ENCODE peak calls at places on chromosomes 6 and 20, in seven cellular contexts. B is IMR-90, Y is PC-9, F is adrenal gland, V is transverse colon, E is aorta, G is stomach. C is an unnamed sample. For H3K4me1, H3K36me3 and H3K9me3, the result is how much of the 10 kb centered on the place peaks cover.

GRCh38 chr6:16817594-16817993 is 56.3 kb upstream of the ATXN1 start:
- DNase-seq in B (peak), Y (no peak), F (no peak), V (no peak), E (no peak), G (no peak), C (no peak)

GRCh38 chr6:101116337-101116736 is 235.2 kb upstream of the ASCC3 start:
- DNase-seq in B (no peak), Y (no peak), F (no peak), V (no peak), E (no peak), G (no peak), C (no peak)

GRCh38 chr6:12751694-12752304 is 35.2 kb downstream of the PHACTR1 start:
- DNase-seq in B (peak), Y (peak), F (peak), V (peak), E (peak), G (peak), C (peak)

GRCh38 chr6:26175033-26175427 is 87.8 kb downstream of the HFE start:
- DNase-seq in B (no peak), Y (no peak), F (no peak), V (no peak), E (no peak), G (no peak), C (no peak)

GRCh38 chr6:138162104-138162946 is 586 bp downstream of the ARFGEF3 start:
- DNase-seq in B (no peak), Y (no peak), F (no peak), V (peak), E (peak), G (peak), C (peak)

GRCh38 chr6:139533573-139534471 is 159.4 kb upstream of the CITED2 start:
- DNase-seq in B (peak), Y (no peak), F (no peak), V (peak), E (no peak), G (peak), C (peak)

GRCh38 chr6:108650781-108651180 is 90.1 kb downstream of the FOXO3 start:
- DNase-seq in B (peak), Y (no peak), F (no peak), V (no peak), E (no peak), G (no peak), C (no peak)

GRCh38 chr6:129248976-129249375 is 366.0 kb downstream of the LAMA2 start:
- DNase-seq in B (no peak), Y (no peak), F (no peak), V (no peak), E (no peak), G (no peak), C (no peak)

GRCh38 chr20:61930776-61931475 is 134.8 kb downstream of the TAF4 start:
- DNase-seq in B (no peak), Y (no peak), F (no peak), V (no peak), E (peak), G (no peak), C (no peak)

GRCh38 chr20:45174434-45175364 is at the start of gene PI3:
- DNase-seq in B (no peak), Y (peak), F (no peak), V (peak), E (no peak), G (peak), C (peak)

GRCh38 chr20:31452575-31452974 is 12.1 kb downstream of the DEFB123 start:
- DNase-seq in B (no peak), Y (no peak), F (no peak), V (no peak), E (no peak), G (no peak), C (no peak)

GRCh38 chr6:40472354-40472753 is 114.8 kb downstream of the LRFN2 start:
- DNase-seq in B (no peak), Y (no peak), F (peak), V (no peak), E (no peak), G (no peak), C (no peak)

GRCh38 chr6:14337157-14337556 is 219.6 kb downstream of the CD83 start:
- DNase-seq in B (peak), Y (no peak), F (no peak), V (no peak), E (no peak), G (no peak), C (no peak)

GRCh38 chr20:59636791-59637370 is 32.5 kb downstream of the PHACTR3 start:
- DNase-seq in B (no peak), Y (no peak), F (no peak), V (no peak), E (no peak), G (peak), C (no peak)

GRCh38 chr6:113651920-113652319 is 205.2 kb upstream of the MARCKS start:
- DNase-seq in B (no peak), Y (no peak), F (no peak), V (no peak), E (no peak), G (no peak), C (no peak)

GRCh38 chr6:117298941-117299340 is 33.6 kb downstream of the VGLL2 start:
- DNase-seq in B (no peak), Y (no peak), F (no peak), V (no peak), E (no peak), G (no peak), C (no peak)

GRCh38 chr20:42430059-42430458 is 759.6 kb downstream of the PTPRT start:
- DNase-seq in B (no peak), Y (no peak), F (no peak), V (no peak), E (no peak), G (no peak), C (no peak)

GRCh38 chr20:62063981-62064787 is 1.5 kb downstream of the TAF4 start:
- DNase-seq in B (no peak), Y (peak), F (peak), V (peak), E (no peak), G (peak), C (peak)

GRCh38 chr6:45436544-45437440 is 59.1 kb upstream of the SUPT3H start:
- DNase-seq in B (peak), Y (no peak), F (no peak), V (no peak), E (no peak), G (no peak), C (no peak)

GRCh38 chr20:51029963-51030930 is 7.3 kb upstream of the KCNG1 start:
- DNase-seq in B (no peak), Y (no peak), F (no peak), V (no peak), E (no peak), G (no peak), C (no peak)

GRCh38 chr6:108526739-108527174 is 34.0 kb upstream of the FOXO3 start:
- DNase-seq in B (peak), Y (no peak), F (peak), V (no peak), E (no peak), G (no peak), C (no peak)

GRCh38 chr6:45637056-45637455 is 259.3 kb upstream of the SUPT3H start:
- DNase-seq in B (no peak), Y (no peak), F (no peak), V (no peak), E (no peak), G (no peak), C (no peak)

GRCh38 chr6:98769546-98769945 is 64.8 kb upstream of the POU3F2 start:
- DNase-seq in B (peak), Y (no peak), F (peak), V (no peak), E (no peak), G (no peak), C (no peak)

GRCh38 chr6:108798672-108799355 is 49.4 kb upstream of the ARMC2 start:
- DNase-seq in B (no peak), Y (no peak), F (peak), V (peak), E (peak), G (peak), C (peak)

GRCh38 chr6:7243188-7243942 is 69.6 kb downstream of the SSR1 start:
- DNase-seq in B (peak), Y (peak), F (peak), V (peak), E (peak), G (no peak), C (no peak)

GRCh38 chr20:9886227-9886626 is 47.4 kb upstream of the PAK5 start:
- DNase-seq in B (peak), Y (no peak), F (no peak), V (no peak), E (no peak), G (no peak), C (no peak)

GRCh38 chr20:51584737-51585136 is 42.2 kb upstream of the NFATC2 start:
- DNase-seq in B (no peak), Y (no peak), F (no peak), V (no peak), E (no peak), G (no peak), C (no peak)

GRCh38 chr6:142893088-142893487 is 51.9 kb downstream of the HIVEP2 start:
- DNase-seq in B (peak), Y (no peak), F (no peak), V (no peak), E (no peak), G (no peak), C (no peak)

GRCh38 chr6:91081452-91082067 is 494.7 kb upstream of the MAP3K7 start:
- DNase-seq in B (peak), Y (no peak), F (no peak), V (no peak), E (no peak), G (no peak), C (no peak)

GRCh38 chr6:125154184-125155135 is 887 bp downstream of the TPD52L1 start:
- DNase-seq in B (no peak), Y (peak), F (peak), V (peak), E (peak), G (no peak), C (peak)

GRCh38 chr6:132214716-132215115 is 186.6 kb downstream of the MOXD1 start:
- DNase-seq in B (no peak), Y (no peak), F (no peak), V (no peak), E (no peak), G (no peak), C (no peak)

GRCh38 chr20:35020108-35021031 is 64.7 kb downstream of the MYH7B start:
- DNase-seq in B (no peak), Y (no peak), F (no peak), V (no peak), E (no peak), G (no peak), C (no peak)

GRCh38 chr6:78059171-78059570 is 406.3 kb downstream of the MEI4 start:
- DNase-seq in B (no peak), Y (no peak), F (no peak), V (no peak), E (no peak), G (no peak), C (no peak)

GRCh38 chr6:122265755-122266154 is 133.7 kb upstream of the HSF2 start:
- DNase-seq in B (no peak), Y (no peak), F (no peak), V (no peak), E (no peak), G (no peak), C (no peak)

GRCh38 chr6:903746-904145 is 210.8 kb upstream of the EXOC2 start:
- DNase-seq in B (peak), Y (no peak), F (no peak), V (no peak), E (no peak), G (no peak), C (no peak)

GRCh38 chr6:56432194-56432593 is 184.8 kb upstream of the COL21A1 start:
- DNase-seq in B (no peak), Y (no peak), F (no peak), V (no peak), E (no peak), G (no peak), C (no peak)

GRCh38 chr20:62693523-62693922 is 15.1 kb upstream of the NTSR1 start:
- DNase-seq in B (no peak), Y (no peak), F (no peak), V (no peak), E (peak), G (no peak), C (no peak)

GRCh38 chr6:104711371-104711770 is 148.3 kb downstream of the HACE1 start:
- DNase-seq in B (peak), Y (no peak), F (no peak), V (no peak), E (no peak), G (no peak), C (no peak)

DNA sequence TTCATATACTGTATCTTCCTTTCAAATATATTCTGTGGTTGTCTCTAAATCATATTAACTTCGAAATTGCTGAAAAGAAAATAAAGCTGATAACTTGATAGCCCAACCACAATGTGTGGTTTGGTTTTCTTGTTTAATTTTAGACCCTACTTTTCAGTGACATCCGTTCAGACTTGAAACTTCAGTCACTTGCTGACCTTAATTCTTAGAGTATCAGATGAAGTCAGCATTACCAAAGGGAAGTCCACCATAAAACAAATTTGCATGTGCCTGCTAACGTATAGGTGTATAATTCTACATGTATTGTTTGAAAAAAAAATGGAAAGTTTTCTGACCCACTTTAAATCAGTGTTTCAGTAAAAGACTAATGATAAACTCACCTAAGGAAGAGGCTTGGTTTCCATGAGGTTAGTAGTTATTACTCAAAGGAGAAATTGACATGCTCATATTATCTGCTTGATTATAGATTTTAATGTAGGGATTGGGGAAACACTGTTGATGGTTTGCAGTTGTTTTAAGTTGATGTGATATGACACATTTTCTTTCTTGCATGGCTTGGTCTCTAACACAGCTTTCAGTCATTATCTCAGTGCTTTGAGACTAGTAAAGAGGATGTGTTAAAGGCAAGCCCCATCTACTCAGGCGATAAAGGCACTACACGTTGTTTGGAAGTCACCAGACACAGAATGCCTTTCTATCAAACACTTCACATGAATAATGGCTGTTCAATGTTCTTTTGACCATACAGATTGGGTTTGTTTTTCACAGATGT is 5.2 kb upstream of the IL17A start:
- DNase-seq in B (no peak), Y (no peak), F (no peak), V (no peak), E (no peak), G (no peak), C (no peak)
- H3K4me1 ChIP-seq in B (under half), Y (under half), F (under half), V (under half), E (under half), G (under half), C (under half)

DNA sequence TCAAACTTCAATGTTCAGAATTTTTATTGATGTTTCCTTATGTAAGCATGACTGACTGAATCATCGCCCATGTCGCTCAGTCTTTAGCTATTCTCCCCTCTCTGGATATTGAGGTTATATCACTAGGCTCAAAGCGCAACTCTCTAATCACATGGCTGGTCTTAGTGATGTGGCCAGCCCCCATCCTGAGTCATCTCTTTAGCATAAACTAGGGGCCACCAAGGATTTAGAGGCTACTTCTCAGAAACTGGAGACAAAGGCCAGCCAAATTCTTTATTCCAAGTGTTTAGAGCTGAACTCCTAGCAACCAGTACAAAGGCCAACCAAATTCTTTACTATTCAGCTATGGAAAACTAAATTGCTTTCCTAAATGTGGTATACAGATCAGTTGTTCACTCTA is 61.4 kb downstream of the FAM135A start:
- DNase-seq in B (peak), Y (no peak), F (no peak), V (no peak), E (no peak), G (no peak), C (no peak)
- H3K36me3 ChIP-seq in B (under half), Y (under half), F (under half), V (under half), E (under half), G (under half), C (under half)

GRCh38 chr6:4384638-4385036 is 249.3 kb upstream of the ECI2 start:
- DNase-seq in B (no peak), Y (no peak), F (no peak), V (no peak), E (no peak), G (no peak), C (no peak)

GRCh38 chr6:4381379-4381778 is 246.0 kb upstream of the ECI2 start:
- DNase-seq in B (peak), Y (no peak), F (peak), V (no peak), E (no peak), G (no peak), C (no peak)

GRCh38 chr6:4380881-4381281 is 245.5 kb upstream of the ECI2 start:
- DNase-seq in B (no peak), Y (no peak), F (no peak), V (no peak), E (no peak), G (no peak), C (no peak)

GRCh38 chr6:4382362-4382853 is 247.0 kb upstream of the ECI2 start:
- DNase-seq in B (no peak), Y (no peak), F (no peak), V (no peak), E (no peak), G (no peak), C (no peak)

DNA sequence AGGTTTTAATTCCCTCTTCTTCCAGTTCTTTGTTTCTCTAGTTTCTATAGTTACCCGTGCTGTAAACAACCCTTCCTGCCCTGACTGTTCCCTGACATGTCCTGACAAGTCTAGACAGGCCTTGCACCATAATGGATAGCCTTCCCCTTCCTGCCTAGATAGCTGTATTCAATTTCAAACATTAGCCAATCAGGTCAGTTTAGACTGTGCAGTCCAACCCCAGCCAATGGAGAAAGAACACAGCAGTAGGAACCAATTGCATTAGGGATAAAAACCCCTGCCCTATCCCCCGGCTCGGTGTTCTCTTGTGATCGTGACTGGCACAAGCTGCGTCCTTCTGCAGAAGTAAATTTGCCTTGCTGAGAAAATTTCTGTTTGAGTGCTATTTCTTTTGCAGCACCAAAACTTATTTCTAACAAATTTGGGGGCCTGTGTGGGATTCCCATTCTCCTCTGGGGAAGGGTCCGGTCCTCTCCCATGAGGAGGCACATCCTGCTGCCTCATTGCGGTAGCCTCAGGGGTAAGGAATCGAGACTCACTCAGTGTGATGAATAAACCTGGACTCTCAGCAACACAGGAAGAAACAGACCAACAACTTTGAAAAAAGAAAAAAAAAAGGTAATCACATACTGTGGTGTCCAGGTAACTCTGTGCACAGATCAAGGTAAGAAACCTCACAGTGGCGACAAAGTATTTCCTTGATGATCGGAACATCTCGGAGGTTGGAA is 248.7 kb upstream of the ECI2 start:
- DNase-seq in B (no peak), Y (no peak), F (no peak), V (no peak), E (no peak), G (no peak), C (no peak)
- H3K9me3 ChIP-seq in B (under half), Y (under half), F (under half), V (under half), E (under half), G (under half), C (under half)

GRCh38 chr6:63649847-63650265 is 14.3 kb downstream of the PHF3 start:
- DNase-seq in B (peak), Y (no peak), F (no peak), V (no peak), E (no peak), G (no peak), C (no peak)

GRCh38 chr6:63640062-63640461 is 4.5 kb downstream of the PHF3 start:
- DNase-seq in B (peak), Y (no peak), F (no peak), V (no peak), E (no peak), G (no peak), C (no peak)

GRCh38 chr6:63643862-63644261 is 8.3 kb downstream of the PHF3 start:
- DNase-seq in B (peak), Y (no peak), F (no peak), V (no peak), E (no peak), G (no peak), C (no peak)

GRCh38 chr6:63649269-63649668 is 13.7 kb downstream of the PHF3 start:
- DNase-seq in B (no peak), Y (no peak), F (no peak), V (no peak), E (no peak), G (no peak), C (no peak)

GRCh38 chr6:63644668-63645326 is 9.2 kb downstream of the PHF3 start:
- DNase-seq in B (no peak), Y (no peak), F (peak), V (no peak), E (no peak), G (no peak), C (no peak)
- H3K4me1 ChIP-seq in B (under half), Y (under half), F (under half), V (under half), E (under half), G (under half), C (under half)

DNA sequence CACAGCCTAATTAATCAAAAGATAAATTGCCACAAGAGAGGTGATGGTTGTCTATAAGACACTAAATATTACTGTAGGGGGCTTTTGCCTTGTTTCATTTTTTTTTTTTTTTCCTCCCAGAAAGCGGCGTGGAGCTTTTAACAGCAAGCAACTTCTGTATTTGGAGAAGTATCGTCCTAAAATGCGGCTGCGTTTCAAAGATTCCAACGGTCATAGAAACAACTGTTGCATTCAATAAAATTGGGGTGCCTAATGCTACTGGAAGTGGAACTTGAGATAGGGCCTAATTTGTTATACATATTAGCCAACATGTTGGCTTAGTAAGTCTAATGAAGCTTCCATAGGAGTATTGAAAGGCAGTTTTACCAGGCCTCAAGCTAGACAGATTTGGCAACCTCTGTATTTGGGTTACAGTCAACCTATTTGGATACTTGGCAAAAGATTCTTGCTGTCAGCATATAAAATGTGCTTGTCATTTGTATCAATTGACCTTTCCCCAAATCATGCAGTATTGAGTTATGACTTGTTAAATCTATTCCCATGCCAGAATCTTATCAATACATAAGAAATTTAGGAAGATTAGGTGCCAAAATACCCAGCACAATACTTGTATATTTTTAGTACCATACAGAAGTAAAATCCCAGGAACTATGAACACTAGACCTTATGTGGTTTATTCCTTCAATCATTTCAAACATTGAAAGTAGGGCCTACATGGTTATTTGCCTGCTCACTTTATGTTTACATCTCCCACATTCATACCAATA is 7.8 kb downstream of the LOC128125822 start:
- DNase-seq in B (no peak), Y (no peak), F (no peak), V (no peak), E (no peak), G (no peak), C (no peak)
- H3K36me3 ChIP-seq in B (under half), Y (under half), F (under half), V (half or more), E (under half), G (half or more), C (under half)

C was measured in mucosa of descending colon.